ENCODE peak calls at places on chromosomes 3 and 15, in six cellular contexts. O, T, J, Y, V and P are unnamed samples.

GRCh38 chr15:90838066-90838465 is 30.3 kb upstream of the FURIN start:
- DNase-seq in O (peak; percentile 92), Y (no peak), J (no peak), T (no peak), V (no peak), P (no peak)

GRCh38 chr3:163605915-163606314 is 1472.4 kb downstream of the SI start:
- DNase-seq in Y (no peak), T (no peak), O (no peak), V (no peak), J (no peak), P (no peak)

GRCh38 chr3:50319872-50320625 is 2.5 kb downstream of the HYAL2 start:
- DNase-seq in Y (no peak), O (no peak), T (no peak), V (no peak), J (peak; percentile 51), P (no peak)

GRCh38 chr3:175702956-175703355 is 843.8 kb downstream of the NAALADL2 start:
- DNase-seq in J (no peak), V (no peak), T (no peak), Y (no peak), O (no peak), P (no peak)

GRCh38 chr3:54215521-54215920 is 93.2 kb downstream of the CACNA2D3 start:
- DNase-seq in T (no peak), O (no peak), Y (no peak), J (no peak), V (no peak), P (no peak)

GRCh38 chr15:69524296-69524695 is 71.7 kb downstream of the RPLP1 start:
- DNase-seq in V (no peak), O (no peak), T (no peak), J (no peak), Y (no peak), P (no peak)

GRCh38 chr3:38600551-38600950 is 48.9 kb downstream of the SCN5A start:
- DNase-seq in O (no peak), J (no peak), T (no peak), V (no peak), Y (no peak), P (no peak)

GRCh38 chr3:179969525-179969924 is 67.2 kb downstream of the PEX5L start:
- DNase-seq in J (no peak), Y (no peak), V (no peak), O (no peak), T (peak; percentile 45), P (no peak)

GRCh38 chr15:67091073-67091965 is 25.9 kb downstream of the SMAD3 start:
- DNase-seq in T (peak; percentile 99), O (peak; percentile 70), J (peak; percentile 71), V (no peak), Y (no peak), P (peak; percentile 92)

GRCh38 chr3:42476225-42477160 is 25.9 kb upstream of the VIPR1 start:
- DNase-seq in V (peak; percentile 15), J (no peak), Y (no peak), O (no peak), T (no peak), P (no peak)

GRCh38 chr3:58707390-58707930 is 40.9 kb upstream of the FAM3D start:
- DNase-seq in O (no peak), Y (no peak), T (no peak), V (no peak), J (no peak), P (no peak)

GRCh38 chr3:187986514-187986934 is 167.4 kb upstream of the LPP start:
- DNase-seq in O (no peak), J (no peak), Y (no peak), T (peak; percentile 97), V (no peak), P (no peak)

GRCh38 chr15:81000144-81000625 is 538 bp upstream of the TLNRD1 start:
- DNase-seq in Y (peak; percentile 27), J (no peak), T (no peak), O (no peak), V (peak; percentile 34), P (no peak)

GRCh38 chr3:127174284-127174683 is 18.6 kb upstream of the PRR23E start:
- DNase-seq in J (no peak), Y (no peak), T (no peak), O (no peak), V (no peak), P (no peak)

GRCh38 chr3:186107148-186108105 is 1.5 kb downstream of the ETV5 start:
- DNase-seq in T (peak; percentile 80), J (peak; percentile 51), Y (peak; percentile 69), O (peak; percentile 65), V (peak; percentile 89), P (peak; percentile 76)

GRCh38 chr15:31265090-31265870 is 61.4 kb upstream of the KLF13 start:
- DNase-seq in T (no peak), V (no peak), J (no peak), Y (peak; percentile 79), O (peak; percentile 54), P (no peak)

GRCh38 chr3:192188218-192188835 is 539.0 kb downstream of the FGF12 start:
- DNase-seq in J (no peak), Y (peak; percentile 33), T (peak; percentile 34), V (peak; percentile 71), O (no peak), P (peak; percentile 78)

GRCh38 chr3:191441687-191442086 is 19.3 kb upstream of the PYDC2 start:
- DNase-seq in T (no peak), O (no peak), J (no peak), Y (no peak), V (no peak), P (no peak)

GRCh38 chr3:8443829-8444791 is 57.5 kb upstream of the LMCD1 start:
- DNase-seq in T (peak; percentile 99), V (peak; percentile 52), O (peak; percentile 2), Y (peak; percentile 99), J (peak; percentile 72), P (peak; percentile 67)

GRCh38 chr3:156727519-156728205 is 53.3 kb downstream of the TIPARP start:
- DNase-seq in T (no peak), Y (no peak), J (no peak), V (no peak), O (no peak), P (no peak)

GRCh38 chr3:13419356-13420050 is 619 bp downstream of the NUP210 start:
- DNase-seq in V (no peak), T (peak; percentile 8), Y (no peak), J (no peak), O (peak; percentile 76), P (peak; percentile 45)

GRCh38 chr15:91224750-91225380 is 124.8 kb downstream of the SV2B start:
- DNase-seq in Y (peak; percentile 25), O (no peak), V (peak; percentile 68), J (no peak), T (peak; percentile 3), P (peak; percentile 18)

GRCh38 chr3:75863878-75864277 is 78.5 kb upstream of the ZNF717 start:
- DNase-seq in O (no peak), T (no peak), V (no peak), Y (no peak), J (no peak), P (no peak)

GRCh38 chr3:12816521-12817340 is 20.3 kb downstream of the CAND2 start:
- DNase-seq in O (no peak), J (no peak), T (no peak), Y (no peak), V (no peak), P (no peak)

GRCh38 chr3:185936814-185937688 is 763 bp downstream of the TRA2B start:
- DNase-seq in V (peak; percentile 93), T (peak; percentile 79), J (peak; percentile 93), O (peak; percentile 88), Y (peak; percentile 64), P (peak; percentile 94)

GRCh38 chr3:101603184-101603583 is 29.2 kb downstream of the PCNP start:
- DNase-seq in V (no peak), O (no peak), T (no peak), J (no peak), Y (no peak), P (no peak)

GRCh38 chr3:87037652-87038051 is 46.7 kb upstream of the VGLL3 start:
- DNase-seq in J (no peak), Y (no peak), O (no peak), T (no peak), V (no peak), P (no peak)

GRCh38 chr3:101325393-101326134 is 5.2 kb upstream of the IMPG2 start:
- DNase-seq in V (no peak), J (no peak), O (no peak), T (no peak), Y (no peak), P (no peak)

GRCh38 chr3:172625404-172625803 is 85.5 kb downstream of the NCEH1 start:
- DNase-seq in Y (no peak), O (no peak), T (peak; percentile 45), V (no peak), J (no peak), P (no peak)

GRCh38 chr15:96593735-96594134 is 263.2 kb downstream of the NR2F2 start:
- DNase-seq in T (no peak), O (no peak), Y (no peak), J (no peak), V (no peak), P (no peak)
- H3K27me3 ChIP-seq in T (no peaks in the 10 kb centered on the region), O (no peaks in the 10 kb centered on the region), Y (no peaks in the 10 kb centered on the region), J (no peaks in the 10 kb centered on the region), V (no peaks in the 10 kb centered on the region), P (peaks cover 69% of the 10 kb centered on the region)

DNA sequence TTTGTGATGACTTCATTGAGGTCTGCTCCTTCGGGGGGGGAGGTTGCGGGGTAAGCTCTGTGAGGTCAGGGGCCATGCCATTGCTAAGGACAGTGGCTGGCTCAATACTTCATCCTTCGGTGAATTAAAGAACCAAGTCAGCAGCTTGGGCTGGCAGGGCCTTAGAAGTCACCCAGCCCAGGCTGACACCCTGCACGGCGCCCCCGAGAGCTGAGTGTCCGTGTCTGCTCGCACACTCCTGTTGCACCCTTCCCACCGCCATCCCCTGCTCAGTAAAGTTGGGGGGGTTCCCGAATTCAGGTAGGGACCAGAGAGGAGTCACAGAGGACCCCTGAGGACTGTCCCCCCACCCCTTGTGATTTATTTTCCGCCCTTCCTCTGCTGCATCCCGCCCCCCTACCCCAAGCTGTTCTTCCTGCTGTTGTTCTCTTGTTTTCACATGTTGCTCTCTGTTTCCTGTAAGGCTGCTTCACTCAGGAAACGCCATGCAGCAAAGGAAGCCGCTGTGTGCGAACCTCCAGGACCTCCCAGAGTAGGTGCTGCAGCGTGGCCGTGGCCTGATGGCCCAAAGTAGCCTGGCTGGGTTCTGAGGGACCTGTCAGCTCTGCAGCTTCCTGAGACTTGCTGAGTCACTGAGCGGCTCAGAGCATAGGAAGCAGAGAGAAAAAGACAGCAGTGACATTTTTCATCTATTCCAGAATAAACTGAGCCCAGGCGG is 14.4 kb downstream of the EFCC1 start:
- DNase-seq in Y (no peak), V (no peak), J (no peak), O (peak; percentile 82), T (no peak), P (no peak)
- H3K4me1 ChIP-seq in Y (peaks cover 32% of the 10 kb centered on the region), V (peaks cover 7% of the 10 kb centered on the region), J (peaks cover 10% of the 10 kb centered on the region), O (peaks cover 41% of the 10 kb centered on the region), T (no peaks in the 10 kb centered on the region), P (peaks cover 5% of the 10 kb centered on the region)

GRCh38 chr3:118495243-118495642 is 539.4 kb downstream of the IGSF11 start:
- DNase-seq in J (no peak), V (no peak), Y (no peak), O (no peak), T (no peak), P (no peak)
- TF ChIP-seq CTCF in J (no peak), V (no peak), Y (no peak), O (no peak), T (no peak), P (peak; percentile 20)

GRCh38 chr3:149163066-149163465 is 33.6 kb downstream of the HPS3 start:
- DNase-seq in V (no peak), J (no peak), Y (no peak), T (no peak), O (no peak), P (no peak)
- H3K27me3 ChIP-seq in V (no peaks in the 10 kb centered on the region), J (no peaks in the 10 kb centered on the region), Y (no peaks in the 10 kb centered on the region), T (no peaks in the 10 kb centered on the region), O (no peaks in the 10 kb centered on the region), P (no peaks in the 10 kb centered on the region)